ENCODE peak calls at places on chromosomes 7 and 10, in ten cellular contexts. P is AG04449, Z is hepatocyte, B is spleen, S is fibroblast of lung, O is choroid plexus epithelial cell, L is AG10803, C is fibroblast of the aortic adventitia, M is fibroblast of mammary gland, U is IMR-90. Q is an unnamed sample.

GRCh38 chr7:23925088-23925487 is 215.1 kb downstream of the STK31 start:
- DNase-seq in S (no peak), O (no peak), L (no peak), P (no peak), M (no peak), C (no peak), B (no peak), Z (no peak), U (no peak), Q (no peak)

GRCh38 chr7:142855756-142856564 is 1.1 kb downstream of the EPHB6 start:
- DNase-seq in P (no peak), S (peak; percentile 21), Z (no peak), M (peak; percentile 18), C (peak; percentile 70), B (peak; percentile 81), L (peak; percentile 37), O (peak; percentile 19), U (no peak), Q (no peak)

GRCh38 chr7:8228766-8229674 is 32.9 kb downstream of the ICA1 start:
- DNase-seq in M (no peak), U (no peak), Z (no peak), P (no peak), L (no peak), B (no peak), C (no peak), O (no peak), S (no peak), Q (no peak)

GRCh38 chr10:100143756-100144155 is 42.1 kb downstream of the ERLIN1 start:
- DNase-seq in P (no peak), L (no peak), O (no peak), C (no peak), B (no peak), Z (no peak), S (no peak), U (no peak), M (no peak), Q (no peak)

GRCh38 chr7:3272691-3273141 is 28.3 kb upstream of the SDK1 start:
- DNase-seq in B (no peak), C (peak; percentile 86), P (no peak), U (peak; percentile 96), M (peak; percentile 94), S (peak; percentile 97), L (no peak), O (peak; percentile 69), Z (peak; percentile 22), Q (no peak)

GRCh38 chr10:117980216-117980615 is 66.5 kb downstream of the RAB11FIP2 start:
- DNase-seq in P (peak; percentile 40), C (peak; percentile 38), Z (no peak), M (peak; percentile 74), O (peak; percentile 64), L (peak; percentile 66), S (peak; percentile 53), B (no peak), U (peak; percentile 87), Q (no peak)

GRCh38 chr7:151735854-151736402 is 141.0 kb downstream of the PRKAG2 start:
- DNase-seq in M (no peak), L (no peak), U (no peak), S (no peak), C (no peak), P (no peak), Z (no peak), B (no peak), O (no peak), Q (no peak)

GRCh38 chr7:29243777-29244655 is 49.4 kb downstream of the CHN2 start:
- DNase-seq in B (no peak), C (no peak), M (no peak), S (no peak), Z (no peak), O (no peak), L (no peak), U (no peak), P (no peak), Q (no peak)

DNA sequence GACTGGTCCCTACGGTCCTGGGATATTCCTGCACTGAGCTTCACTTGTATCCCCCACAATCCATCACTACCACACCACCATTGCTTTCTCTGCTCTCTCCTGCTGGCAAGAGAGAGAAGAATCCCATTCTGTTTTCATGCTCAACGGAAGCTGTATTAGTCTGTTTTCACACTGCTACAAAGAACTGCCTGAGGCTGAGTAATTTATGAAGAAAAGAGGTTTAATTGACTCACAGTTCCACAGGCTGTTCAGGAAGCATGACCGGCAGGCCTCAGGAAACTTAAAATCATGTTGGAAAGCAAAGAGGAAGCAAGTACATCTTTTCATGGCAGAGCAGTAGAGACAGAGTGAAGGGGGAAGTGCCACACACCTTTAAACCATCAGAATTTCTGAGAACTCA is 260.4 kb upstream of the LYZL1 start:
- DNase-seq in M (no peak), L (no peak), P (no peak), C (no peak), B (no peak), S (no peak), U (no peak), O (no peak), Z (no peak), Q (no peak)
- TF ChIP-seq CTCF in M (no peak), L (no peak), P (no peak), C (no peak), B (no peak), S (no peak), U (no peak), O (no peak), Z (no peak), Q (no peak)

DNA sequence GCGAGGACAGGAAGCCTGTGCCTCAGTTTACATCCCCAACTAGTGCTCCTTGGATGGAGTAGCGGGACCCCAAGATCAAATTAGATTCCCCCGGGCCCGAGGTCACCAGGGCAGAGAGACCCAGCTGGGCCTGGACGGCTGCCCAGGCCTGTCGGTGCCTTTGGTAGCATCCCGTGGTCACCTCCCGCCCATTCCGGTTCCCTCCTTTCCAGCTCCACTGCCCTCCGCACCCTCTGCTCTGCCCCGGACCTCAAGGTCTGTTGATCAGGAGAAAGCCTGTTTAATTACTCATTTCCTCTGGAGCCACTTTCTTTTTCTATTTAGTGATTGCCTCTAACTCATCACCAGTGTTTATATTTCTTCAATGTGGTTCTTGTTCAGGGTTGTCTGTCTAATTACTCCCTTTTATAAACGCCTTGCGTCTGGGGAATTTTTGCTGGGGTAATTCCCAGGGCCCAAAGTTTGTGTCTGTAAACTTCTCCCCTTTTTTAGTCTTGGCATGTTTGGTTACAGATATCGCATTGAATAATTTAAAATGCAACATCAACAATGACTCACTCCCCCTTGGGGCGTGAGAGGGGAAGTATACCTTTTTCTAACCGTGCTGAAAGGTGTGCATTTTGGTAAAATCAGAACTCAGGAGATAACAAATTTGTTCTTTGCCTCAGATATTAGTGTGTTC is 1.9 kb downstream of the FOXK1 start:
- DNase-seq in O (peak; percentile 77), M (peak; percentile 80), C (peak; percentile 69), U (peak; percentile 87), L (peak; percentile 67), S (peak; percentile 76), B (peak; percentile 90), P (no peak), Z (peak; percentile 58), Q (no peak)
- TF ChIP-seq CTCF in O (peak; percentile 37), M (peak; percentile 14), C (no peak), U (peak; percentile 10), L (peak; percentile 25), S (peak; percentile 27), B (peak; percentile 35), P (no peak), Z (no peak), Q (no peak)

GRCh38 chr10:114087655-114088054 is 44.0 kb downstream of the ADRB1 start:
- DNase-seq in Z (no peak), C (no peak), O (no peak), L (no peak), M (no peak), B (no peak), U (no peak), P (no peak), S (no peak), Q (no peak)

GRCh38 chr10:114084225-114084624 is 40.6 kb downstream of the ADRB1 start:
- DNase-seq in Z (no peak), C (no peak), B (no peak), O (no peak), L (no peak), U (no peak), P (no peak), S (no peak), M (no peak), Q (no peak)

GRCh38 chr10:114083040-114083439 is 39.4 kb downstream of the ADRB1 start:
- DNase-seq in M (no peak), S (no peak), C (no peak), B (no peak), P (no peak), U (no peak), L (no peak), O (no peak), Z (no peak), Q (no peak)

GRCh38 chr10:114081911-114082583 is 38.4 kb downstream of the ADRB1 start:
- DNase-seq in L (no peak), B (no peak), O (no peak), C (no peak), P (no peak), M (no peak), U (no peak), S (no peak), Z (no peak), Q (no peak)

DNA sequence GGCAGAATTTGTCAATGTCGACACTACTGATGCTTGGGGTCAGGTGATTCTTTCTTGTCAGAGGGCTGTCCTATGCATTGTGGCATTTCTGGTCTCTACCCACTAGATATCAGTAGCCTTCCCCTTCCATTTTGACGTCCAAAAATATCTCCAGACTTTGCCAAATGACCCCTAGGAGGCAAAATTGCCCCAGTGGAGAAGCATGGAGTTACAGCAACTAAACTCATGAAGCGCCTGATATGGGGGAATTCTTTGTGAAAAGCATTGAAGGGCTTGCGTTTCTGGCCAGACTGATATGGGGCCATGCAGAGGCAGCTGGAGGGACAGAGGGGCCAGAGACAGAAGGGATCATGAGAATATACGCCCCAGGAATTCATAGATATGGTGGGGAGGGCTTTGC is 43.6 kb downstream of the ADRB1 start:
- DNase-seq in L (no peak), Z (no peak), P (no peak), O (no peak), S (no peak), B (no peak), C (no peak), U (no peak), M (no peak), Q (no peak)
- TF ChIP-seq CTCF in L (no peak), Z (no peak), P (no peak), O (peak; percentile 17), S (no peak), B (no peak), C (no peak), U (no peak), M (no peak), Q (peak; percentile 46)

DNA sequence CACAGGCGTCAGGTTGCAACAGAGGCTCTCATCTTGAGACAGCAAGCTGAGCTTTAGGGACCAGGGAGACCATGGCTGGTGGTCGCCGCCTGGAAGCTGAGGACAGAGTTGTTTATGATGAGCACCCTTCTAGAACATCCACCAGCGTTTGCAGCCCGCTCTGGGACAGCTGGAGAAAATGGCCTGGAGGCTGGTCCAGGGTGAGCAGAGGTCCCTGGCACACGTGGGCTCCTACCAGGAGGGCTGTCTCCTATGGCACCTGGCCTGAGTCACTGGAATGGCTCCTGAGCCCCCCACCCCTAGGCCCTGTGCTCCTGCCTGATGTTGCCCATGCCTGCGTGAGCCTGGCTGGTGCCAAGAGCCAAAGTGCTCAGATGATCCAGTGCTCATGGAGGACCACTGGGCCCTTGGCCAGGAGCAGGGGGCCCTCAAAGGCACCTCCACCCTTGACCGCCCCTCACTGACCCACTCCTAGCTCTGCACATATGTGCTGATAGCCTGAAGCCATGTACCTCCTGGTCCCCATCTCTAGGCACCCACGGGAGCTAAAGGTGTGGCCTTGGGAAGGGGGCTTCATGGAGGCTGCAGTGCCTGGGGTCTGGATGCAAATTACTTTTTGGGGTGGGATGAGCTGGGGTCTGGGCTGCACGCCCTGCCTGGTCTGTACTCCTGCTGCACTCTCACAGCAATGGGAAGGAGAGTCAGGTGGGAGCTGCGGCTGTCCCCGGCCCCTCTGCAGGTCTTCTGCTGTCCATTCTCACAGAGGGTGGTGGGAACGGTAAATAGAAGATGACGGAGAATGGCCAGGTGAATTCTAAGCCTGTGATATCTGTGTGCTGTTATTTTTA is 40.1 kb upstream of the RET start:
- DNase-seq in Z (no peak), S (no peak), U (no peak), M (no peak), B (no peak), P (no peak), C (no peak), L (no peak), O (no peak), Q (no peak)
- TF ChIP-seq CTCF in Z (no peak), S (no peak), U (no peak), M (no peak), B (no peak), P (no peak), C (no peak), L (no peak), O (no peak), Q (no peak)

Q was measured in endothelial cell.